ENCODE peak calls at places on chromosome 15, in eight cellular contexts. U, R, B, X, Z, W, L and P are unnamed samples.
A peak's percentile ranks its signal among the peaks of the same experiment; 100 is the strongest.

GRCh38 chr15:25055356-25056068 is 100.7 kb downstream of the SNRPN start:
- DNase-seq in U (peak; percentile 70), R (no peak), B (no peak), X (no peak), Z (no peak), W (no peak), L (peak; percentile 22), P (peak; percentile 31)

GRCh38 chr15:60590935-60591490 is 112.1 kb upstream of the ICE2 start:
- DNase-seq in U (no peak), R (peak; percentile 55), B (peak; percentile 34), X (peak; percentile 67), Z (peak; percentile 76), W (peak; percentile 23), L (peak; percentile 55), P (peak; percentile 79)

GRCh38 chr15:90300988-90301715 is 35.7 kb downstream of the NGRN start:
- DNase-seq in U (no peak), R (peak; percentile 69), B (peak; percentile 62), X (peak; percentile 49), Z (peak; percentile 76), W (no peak), L (peak; percentile 69), P (no peak)

GRCh38 chr15:66743703-66744536 is 41.9 kb downstream of the SMAD6 start:
- DNase-seq in U (no peak), R (no peak), B (no peak), X (no peak), Z (peak; percentile 62), W (no peak), L (peak; percentile 59), P (no peak)

GRCh38 chr15:85542895-85543331 is 162.5 kb downstream of the AKAP13 start:
- DNase-seq in U (no peak), R (no peak), B (no peak), X (no peak), Z (no peak), W (no peak), L (no peak), P (no peak)

GRCh38 chr15:70196314-70197291 is 98.9 kb upstream of the TLE3 start:
- DNase-seq in U (no peak), R (peak; percentile 60), B (no peak), X (peak; percentile 51), Z (peak; percentile 80), W (peak; percentile 30), L (peak; percentile 34), P (peak; percentile 85)

GRCh38 chr15:98798375-98798893 is 150.1 kb downstream of the IGF1R start:
- DNase-seq in U (no peak), R (no peak), B (no peak), X (no peak), Z (no peak), W (no peak), L (no peak), P (no peak)

GRCh38 chr15:60721706-60722105 is 242.8 kb upstream of the ICE2 start:
- DNase-seq in U (no peak), R (no peak), B (no peak), X (no peak), Z (no peak), W (no peak), L (no peak), P (no peak)

GRCh38 chr15:57213783-57214366 is 162.4 kb upstream of the CGNL1 start:
- DNase-seq in U (no peak), R (no peak), B (peak; percentile 8), X (no peak), Z (no peak), W (no peak), L (no peak), P (no peak)

GRCh38 chr15:77836901-77837648 is 204.4 kb upstream of the LINGO1 start:
- DNase-seq in U (no peak), R (no peak), B (no peak), X (no peak), Z (peak; percentile 27), W (no peak), L (no peak), P (no peak)

GRCh38 chr15:34336947-34337556 is 529 bp downstream of the SLC12A6 start:
- DNase-seq in U (no peak), R (peak; percentile 35), B (no peak), X (peak; percentile 27), Z (peak; percentile 73), W (peak; percentile 19), L (no peak), P (no peak)

GRCh38 chr15:88454867-88455810 is 12.0 kb downstream of the MRPL46 start:
- DNase-seq in U (peak; percentile 87), R (peak; percentile 60), B (peak; percentile 78), X (peak; percentile 45), Z (peak; percentile 80), W (no peak), L (peak; percentile 67), P (no peak)

GRCh38 chr15:46502668-46503067 is 867.8 kb downstream of the SQOR start:
- DNase-seq in U (no peak), R (no peak), B (no peak), X (no peak), Z (no peak), W (no peak), L (no peak), P (no peak)

GRCh38 chr15:75942464-75942863 is 38.8 kb downstream of the FBXO22 start:
- DNase-seq in U (no peak), R (no peak), B (no peak), X (no peak), Z (no peak), W (no peak), L (no peak), P (no peak)

GRCh38 chr15:87952736-87953135 is 303.8 kb downstream of the NTRK3 start:
- DNase-seq in U (no peak), R (no peak), B (no peak), X (no peak), Z (no peak), W (no peak), L (no peak), P (no peak)

GRCh38 chr15:70562906-70563305 is 200.5 kb downstream of the UACA start:
- DNase-seq in U (no peak), R (no peak), B (no peak), X (no peak), Z (peak; percentile 22), W (no peak), L (no peak), P (peak; percentile 24)

GRCh38 chr15:77753238-77753873 is 120.6 kb upstream of the LINGO1 start:
- DNase-seq in U (no peak), R (no peak), B (no peak), X (peak; percentile 25), Z (no peak), W (no peak), L (no peak), P (no peak)

GRCh38 chr15:84878504-84878903 is 6.0 kb upstream of the SLC28A1 start:
- DNase-seq in U (no peak), R (peak; percentile 79), B (peak; percentile 62), X (peak; percentile 70), Z (peak; percentile 82), W (peak; percentile 40), L (peak; percentile 79), P (no peak)

GRCh38 chr15:40739042-40739441 is 16.0 kb downstream of the RMDN3 start:
- DNase-seq in U (no peak), R (no peak), B (no peak), X (no peak), Z (peak; percentile 2), W (no peak), L (no peak), P (no peak)

GRCh38 chr15:79179108-79179561 is 88.6 kb upstream of the RASGRF1 start:
- DNase-seq in U (no peak), R (no peak), B (peak; percentile 73), X (no peak), Z (no peak), W (no peak), L (no peak), P (peak; percentile 43)

GRCh38 chr15:81293728-81294500 is 30.0 kb downstream of the STARD5 start:
- DNase-seq in U (no peak), R (peak; percentile 65), B (no peak), X (no peak), Z (no peak), W (no peak), L (peak; percentile 42), P (no peak)
- TF ChIP-seq POLR2A in U (no peak), R (no peak), B (no peak), X (no peak), Z (no peak), W (no peak), L (no peak), P (no peak)

GRCh38 chr15:29127506-29128430 is 141.9 kb downstream of the NSMCE3 start:
- DNase-seq in U (no peak), R (no peak), B (no peak), X (no peak), Z (peak; percentile 46), W (no peak), L (no peak), P (no peak)
- TF ChIP-seq EP300 in U (no peak), R (no peak), B (no peak), X (no peak), Z (no peak), W (no peak), L (no peak), P (no peak)

GRCh38 chr15:92906563-92907081 is 6.5 kb downstream of the CHD2 start:
- DNase-seq in U (no peak), R (no peak), B (no peak), X (no peak), Z (no peak), W (no peak), L (no peak), P (no peak)
- H3K4me3 ChIP-seq in U (no peak overlapping the region), R (peak overlapping the region; percentile 82), B (peak overlapping the region; percentile 56), X (no peak overlapping the region), Z (no peak overlapping the region), W (no peak overlapping the region), L (no peak overlapping the region), P (peak overlapping the region; percentile 62)

GRCh38 chr15:101280007-101280406 is 2.7 kb upstream of the SELENOS start:
- DNase-seq in U (no peak), R (no peak), B (no peak), X (no peak), Z (no peak), W (no peak), L (no peak), P (no peak)
- TF ChIP-seq POLR2A in U (no peak), R (no peak), B (no peak), X (no peak), Z (no peak), W (no peak), L (no peak), P (no peak)

GRCh38 chr15:74442063-74442462 is 8.3 kb upstream of the SEMA7A start:
- DNase-seq in U (no peak), R (no peak), B (no peak), X (no peak), Z (no peak), W (no peak), L (no peak), P (peak; percentile 73)

GRCh38 chr15:74443100-74443909 is 9.5 kb upstream of the SEMA7A start:
- DNase-seq in U (no peak), R (no peak), B (no peak), X (no peak), Z (peak; percentile 29), W (no peak), L (no peak), P (peak; percentile 40)

GRCh38 chr15:74445816-74446763 is 12.3 kb upstream of the SEMA7A start:
- DNase-seq in U (no peak), R (no peak), B (no peak), X (no peak), Z (peak; percentile 19), W (no peak), L (no peak), P (peak; percentile 29)

GRCh38 chr15:74442604-74443003 is 8.8 kb upstream of the SEMA7A start:
- DNase-seq in U (no peak), R (no peak), B (no peak), X (no peak), Z (no peak), W (no peak), L (no peak), P (peak; percentile 48)

GRCh38 chr15:74444106-74445062 is 10.6 kb upstream of the SEMA7A start:
- DNase-seq in U (no peak), R (no peak), B (no peak), X (no peak), Z (peak; percentile 54), W (no peak), L (no peak), P (peak; percentile 35)
- TF ChIP-seq EP300 in U (no peak), R (no peak), B (no peak), X (no peak), Z (no peak), W (no peak), L (no peak), P (no peak)